ENCODE peak calls at places on chromosomes 2 and 18, in seven cellular contexts. V is SK-N-SH, Z is HCT116, H is HepG2, W is H1, E is K562, S is GM12878. Y is an unnamed sample. For H3K4me1, the result is how much of the 10 kb centered on the place peaks cover.

GRCh38 chr2:84830095-84830494 is 50.8 kb downstream of the TRABD2A start:
- DNase-seq in V (no peak), Z (no peak), H (no peak), W (no peak), E (peak), S (no peak), Y (no peak)

GRCh38 chr2:2890246-2890645 is 487.4 kb downstream of the EIPR1 start:
- DNase-seq in V (no peak), Z (no peak), H (no peak), W (no peak), E (no peak), S (no peak), Y (no peak)

GRCh38 chr2:45651415-45652089 is at the start of gene PRKCE:
- DNase-seq in V (peak), Z (no peak), H (no peak), W (peak), E (no peak), S (no peak), Y (no peak)

GRCh38 chr18:2898131-2898640 is 51.4 kb downstream of the EMILIN2 start:
- DNase-seq in V (peak), Z (no peak), H (no peak), W (no peak), E (peak), S (no peak), Y (no peak)

GRCh38 chr2:10659898-10660568 is 29.7 kb downstream of the NOL10 start:
- DNase-seq in V (peak), Z (peak), H (peak), W (peak), E (peak), S (no peak), Y (no peak)

GRCh38 chr2:191811807-191812602 is 34.9 kb downstream of the CAVIN2 start:
- DNase-seq in V (peak), Z (peak), H (peak), W (peak), E (peak), S (no peak), Y (peak)

GRCh38 chr2:231396058-231396821 is 730 bp downstream of the B3GNT7 start:
- DNase-seq in V (peak), Z (no peak), H (no peak), W (no peak), E (no peak), S (no peak), Y (no peak)

GRCh38 chr2:129901754-129902415 is 77.6 kb upstream of the RAB6C start:
- DNase-seq in V (no peak), Z (no peak), H (no peak), W (peak), E (no peak), S (no peak), Y (no peak)

GRCh38 chr2:228613133-228613532 is 431.6 kb upstream of the SPHKAP start:
- DNase-seq in V (no peak), Z (peak), H (no peak), W (no peak), E (no peak), S (peak), Y (peak)

GRCh38 chr2:28300489-28300888 is 92.2 kb upstream of the FOSL2 start:
- DNase-seq in V (no peak), Z (no peak), H (no peak), W (no peak), E (no peak), S (no peak), Y (no peak)

GRCh38 chr2:161415467-161416293 is 417 bp upstream of the TBR1 start:
- DNase-seq in V (peak), Z (no peak), H (peak), W (no peak), E (no peak), S (no peak), Y (no peak)

GRCh38 chr2:178395295-178395694 is 55.7 kb downstream of the PRKRA start:
- DNase-seq in V (no peak), Z (no peak), H (no peak), W (no peak), E (no peak), S (no peak), Y (no peak)

GRCh38 chr2:42800461-42800962 is 8.1 kb upstream of the HAAO start:
- DNase-seq in V (no peak), Z (no peak), H (no peak), W (no peak), E (no peak), S (no peak), Y (no peak)

GRCh38 chr2:6877402-6878305 is at the start of gene RSAD2:
- DNase-seq in V (no peak), Z (no peak), H (peak), W (no peak), E (no peak), S (peak), Y (no peak)

GRCh38 chr18:8324343-8325065 is 284.7 kb upstream of the RAB12 start:
- DNase-seq in V (no peak), Z (no peak), H (no peak), W (no peak), E (no peak), S (no peak), Y (no peak)

GRCh38 chr18:28468903-28469302 is 292.0 kb upstream of the CDH2 start:
- DNase-seq in V (no peak), Z (no peak), H (no peak), W (no peak), E (no peak), S (no peak), Y (no peak)

GRCh38 chr2:142140434-142140845 is 9.6 kb upstream of the LRP1B start:
- DNase-seq in V (no peak), Z (peak), H (peak), W (no peak), E (no peak), S (no peak), Y (no peak)

GRCh38 chr18:49813071-49813320 is 337 bp downstream of the ACAA2 start:
- DNase-seq in V (no peak), Z (no peak), H (peak), W (no peak), E (peak), S (no peak), Y (no peak)

GRCh38 chr2:122523143-122523542 is 767.7 kb downstream of the TSN start:
- DNase-seq in V (no peak), Z (no peak), H (no peak), W (no peak), E (no peak), S (no peak), Y (no peak)

GRCh38 chr2:178782236-178782635 is 25.0 kb downstream of the TTN start:
- DNase-seq in V (no peak), Z (no peak), H (no peak), W (no peak), E (no peak), S (no peak), Y (no peak)

GRCh38 chr2:74091391-74091790 is 56.3 kb downstream of the BOLA3 start:
- DNase-seq in V (no peak), Z (no peak), H (no peak), W (peak), E (no peak), S (no peak), Y (no peak)

GRCh38 chr18:986552-986951 is 81.9 kb downstream of the ADCYAP1 start:
- DNase-seq in V (no peak), Z (no peak), H (no peak), W (no peak), E (no peak), S (no peak), Y (no peak)

GRCh38 chr2:199455533-199456382 is 2.0 kb downstream of the SATB2 start:
- DNase-seq in V (no peak), Z (peak), H (peak), W (peak), E (peak), S (no peak), Y (no peak)

GRCh38 chr18:53984021-53984420 is 240.4 kb downstream of the MBD2 start:
- DNase-seq in V (no peak), Z (no peak), H (no peak), W (no peak), E (no peak), S (no peak), Y (no peak)

GRCh38 chr2:144430722-144431163 is 89.2 kb downstream of the ZEB2 start:
- DNase-seq in V (peak), Z (no peak), H (no peak), W (no peak), E (no peak), S (peak), Y (no peak)
- H3K4me1 ChIP-seq in V (under half), Z (under half), H (under half), W (under half), E (under half), S (under half), Y (under half)

GRCh38 chr2:239162141-239162821 is 238.5 kb downstream of the HDAC4 start:
- DNase-seq in V (no peak), Z (no peak), H (no peak), W (no peak), E (no peak), S (no peak), Y (no peak)
- TF ChIP-seq SIN3A in V (no peak), Z (no peak), H (no peak), W (no peak), E (no peak), S (no peak), Y (no peak)

GRCh38 chr2:150474326-150475074 is 13.0 kb downstream of the RND3 start:
- DNase-seq in V (no peak), Z (no peak), H (no peak), W (no peak), E (no peak), S (no peak), Y (no peak)
- H3K4me1 ChIP-seq in V (under half), Z (half or more), H (under half), W (under half), E (under half), S (under half), Y (half or more)

DNA sequence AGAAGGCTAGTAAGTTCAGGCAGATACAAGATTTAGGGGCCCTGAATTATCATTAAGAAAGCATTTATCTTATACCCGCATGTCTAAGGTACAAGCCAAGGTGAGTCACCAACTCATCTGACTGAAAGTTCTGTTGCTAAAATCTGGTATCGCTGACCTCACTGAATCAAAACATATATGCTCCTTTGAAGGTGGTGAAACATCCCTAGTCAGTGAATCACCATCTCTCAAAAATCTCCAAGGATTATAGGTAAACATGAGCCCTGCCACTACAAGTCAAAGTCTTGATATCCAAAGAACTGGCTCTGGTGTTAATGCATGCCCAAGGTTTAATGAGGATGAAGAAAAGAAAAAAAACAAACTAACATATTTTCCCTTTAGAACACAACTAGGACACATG is 43.5 kb downstream of the IRS1 start:
- DNase-seq in V (no peak), Z (peak), H (peak), W (no peak), E (no peak), S (no peak), Y (peak)
- TF ChIP-seq SIN3A in V (no peak), Z (peak), H (no peak), W (no peak), E (no peak), S (no peak), Y (no peak)

GRCh38 chr2:170714156-170715061 is 728 bp upstream of the SP5 start:
- DNase-seq in V (peak), Z (no peak), H (no peak), W (no peak), E (peak), S (no peak), Y (no peak)
- H3K4me1 ChIP-seq in V (under half), Z (under half), H (under half), W (under half), E (under half), S (under half), Y (under half)

GRCh38 chr18:24176727-24177416 is 38.0 kb downstream of the CABYR start:
- DNase-seq in V (peak), Z (peak), H (peak), W (peak), E (peak), S (peak), Y (no peak)

GRCh38 chr18:24185805-24186204 is 46.9 kb downstream of the CABYR start:
- DNase-seq in V (no peak), Z (no peak), H (no peak), W (no peak), E (no peak), S (no peak), Y (no peak)

GRCh38 chr18:24180048-24180447 is 41.2 kb downstream of the CABYR start:
- DNase-seq in V (no peak), Z (no peak), H (no peak), W (no peak), E (no peak), S (no peak), Y (no peak)

GRCh38 chr18:24177499-24178133 is 38.8 kb downstream of the CABYR start:
- DNase-seq in V (no peak), Z (no peak), H (no peak), W (no peak), E (no peak), S (no peak), Y (no peak)

DNA sequence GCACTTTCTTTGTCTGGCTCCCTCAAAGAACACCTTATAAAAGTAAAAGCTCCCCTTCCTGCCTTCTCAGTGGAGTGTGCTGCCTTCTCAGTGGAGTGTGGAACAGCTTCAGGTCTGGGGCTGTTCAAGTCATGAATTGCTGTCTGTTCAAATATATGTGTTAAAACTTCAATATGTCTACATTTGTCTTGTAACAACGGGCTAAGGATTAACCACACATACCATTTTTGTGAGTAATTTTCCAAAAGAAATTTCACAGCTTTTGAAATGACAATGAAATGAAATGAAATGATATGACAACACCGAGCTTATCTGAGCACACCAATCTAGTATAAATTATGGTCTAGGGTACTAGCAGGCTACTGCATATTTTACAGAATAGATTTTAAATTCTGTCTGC is 42.9 kb downstream of the CABYR start:
- DNase-seq in V (no peak), Z (no peak), H (no peak), W (no peak), E (no peak), S (no peak), Y (no peak)
- TF ChIP-seq SIN3A in V (no peak), Z (no peak), H (no peak), W (no peak), E (no peak), S (no peak), Y (no peak)